ENCODE peak calls at places on chromosomes 1 and 21, in six cellular contexts. One of them, this sample, is unnamed.

GRCh38 chr1:1217621-1218523 is 3.9 kb upstream of the TNFRSF4 start:
- DNase-seq in IMR-90: no peak
- DNase-seq in mesendoderm: peak
- DNase-seq in mesenchymal stem cell: no peak
- DNase-seq in H9: no peak
- DNase-seq in H1: no peak
- DNase-seq in this sample: no peak

GRCh38 chr1:33098371-33098770 is 17.4 kb downstream of the AZIN2 start:
- DNase-seq in IMR-90: peak
- DNase-seq in mesendoderm: no peak
- DNase-seq in mesenchymal stem cell: peak
- DNase-seq in H9: no peak
- DNase-seq in H1: no peak
- DNase-seq in this sample: no peak

GRCh38 chr1:235018720-235019444 is 109.8 kb downstream of the TOMM20 start:
- DNase-seq in IMR-90: no peak
- DNase-seq in mesendoderm: no peak
- DNase-seq in mesenchymal stem cell: no peak
- DNase-seq in H9: no peak
- DNase-seq in H1: no peak
- DNase-seq in this sample: no peak

GRCh38 chr1:41918450-41919043 is at the start of gene HIVEP3:
- DNase-seq in IMR-90: no peak
- DNase-seq in mesendoderm: peak
- DNase-seq in mesenchymal stem cell: peak
- DNase-seq in H9: no peak
- DNase-seq in H1: no peak
- DNase-seq in this sample: peak

GRCh38 chr1:224632921-224633321 is 16.8 kb downstream of the CNIH3 start:
- DNase-seq in IMR-90: peak
- DNase-seq in mesendoderm: peak
- DNase-seq in mesenchymal stem cell: no peak
- DNase-seq in H9: no peak
- DNase-seq in H1: no peak
- DNase-seq in this sample: peak

GRCh38 chr1:234970371-234970730 is 158.3 kb downstream of the TOMM20 start:
- DNase-seq in IMR-90: peak
- DNase-seq in mesendoderm: no peak
- DNase-seq in mesenchymal stem cell: peak
- DNase-seq in H9: no peak
- DNase-seq in H1: no peak
- DNase-seq in this sample: no peak

GRCh38 chr1:41977329-41977728 is 58.6 kb upstream of the HIVEP3 start:
- DNase-seq in IMR-90: no peak
- DNase-seq in mesendoderm: no peak
- DNase-seq in mesenchymal stem cell: no peak
- DNase-seq in H9: no peak
- DNase-seq in H1: no peak
- DNase-seq in this sample: no peak

GRCh38 chr1:13948851-13949490 is 249.0 kb downstream of the PRDM2 start:
- DNase-seq in IMR-90: no peak
- DNase-seq in mesendoderm: no peak
- DNase-seq in mesenchymal stem cell: no peak
- DNase-seq in H9: no peak
- DNase-seq in H1: no peak
- DNase-seq in this sample: no peak

GRCh38 chr1:208741296-208741695 is 497.1 kb upstream of the PLXNA2 start:
- DNase-seq in IMR-90: no peak
- DNase-seq in mesendoderm: no peak
- DNase-seq in mesenchymal stem cell: no peak
- DNase-seq in H9: no peak
- DNase-seq in H1: no peak
- DNase-seq in this sample: no peak

GRCh38 chr1:180425956-180426355 is 76.4 kb downstream of the ACBD6 start:
- DNase-seq in IMR-90: no peak
- DNase-seq in mesendoderm: no peak
- DNase-seq in mesenchymal stem cell: no peak
- DNase-seq in H9: no peak
- DNase-seq in H1: no peak
- DNase-seq in this sample: no peak

GRCh38 chr1:161172776-161173376 is 4.4 kb downstream of the B4GALT3 start:
- DNase-seq in IMR-90: peak
- DNase-seq in mesendoderm: no peak
- DNase-seq in mesenchymal stem cell: peak
- DNase-seq in H9: no peak
- DNase-seq in H1: no peak
- DNase-seq in this sample: no peak

GRCh38 chr1:150259758-150260669 is 2.4 kb downstream of the CA14 start:
- DNase-seq in IMR-90: no peak
- DNase-seq in mesendoderm: peak
- DNase-seq in mesenchymal stem cell: peak
- DNase-seq in H9: peak
- DNase-seq in H1: no peak
- DNase-seq in this sample: peak
- H2AK5ac ChIP-seq in IMR-90: no peak
- H2AK5ac ChIP-seq in mesendoderm: no peak
- H2AK5ac ChIP-seq in mesenchymal stem cell: no peak
- H2AK5ac ChIP-seq in H9: no peak
- H2AK5ac ChIP-seq in H1: no peak
- H2AK5ac ChIP-seq in this sample: no peak

GRCh38 chr21:31558839-31559367 is 100.6 kb upstream of the SOD1 start:
- DNase-seq in IMR-90: peak
- DNase-seq in mesendoderm: peak
- DNase-seq in mesenchymal stem cell: peak
- DNase-seq in H9: peak
- DNase-seq in H1: peak
- DNase-seq in this sample: peak
- H2BK5ac ChIP-seq in IMR-90: no peak
- H2BK5ac ChIP-seq in mesendoderm: no peak
- H2BK5ac ChIP-seq in mesenchymal stem cell: peak
- H2BK5ac ChIP-seq in H9: no peak
- H2BK5ac ChIP-seq in H1: peak
- H2BK5ac ChIP-seq in this sample: peak

GRCh38 chr1:22275626-22276395 is 132.9 kb upstream of the WNT4 start:
- DNase-seq in IMR-90: peak
- DNase-seq in mesendoderm: peak
- DNase-seq in mesenchymal stem cell: peak
- DNase-seq in H9: peak
- DNase-seq in H1: peak
- DNase-seq in this sample: peak
- H2AK5ac ChIP-seq in IMR-90: no peak
- H2AK5ac ChIP-seq in mesendoderm: no peak
- H2AK5ac ChIP-seq in mesenchymal stem cell: no peak
- H2AK5ac ChIP-seq in H9: no peak
- H2AK5ac ChIP-seq in H1: no peak
- H2AK5ac ChIP-seq in this sample: no peak

GRCh38 chr1:178094752-178095645 is 1.1 kb downstream of the RASAL2 start:
- DNase-seq in IMR-90: no peak
- DNase-seq in mesendoderm: peak
- DNase-seq in mesenchymal stem cell: peak
- DNase-seq in H9: no peak
- DNase-seq in H1: no peak
- DNase-seq in this sample: no peak
- H2BK5ac ChIP-seq in IMR-90: peak
- H2BK5ac ChIP-seq in mesendoderm: no peak
- H2BK5ac ChIP-seq in mesenchymal stem cell: no peak
- H2BK5ac ChIP-seq in H9: no peak
- H2BK5ac ChIP-seq in H1: no peak
- H2BK5ac ChIP-seq in this sample: no peak

DNA sequence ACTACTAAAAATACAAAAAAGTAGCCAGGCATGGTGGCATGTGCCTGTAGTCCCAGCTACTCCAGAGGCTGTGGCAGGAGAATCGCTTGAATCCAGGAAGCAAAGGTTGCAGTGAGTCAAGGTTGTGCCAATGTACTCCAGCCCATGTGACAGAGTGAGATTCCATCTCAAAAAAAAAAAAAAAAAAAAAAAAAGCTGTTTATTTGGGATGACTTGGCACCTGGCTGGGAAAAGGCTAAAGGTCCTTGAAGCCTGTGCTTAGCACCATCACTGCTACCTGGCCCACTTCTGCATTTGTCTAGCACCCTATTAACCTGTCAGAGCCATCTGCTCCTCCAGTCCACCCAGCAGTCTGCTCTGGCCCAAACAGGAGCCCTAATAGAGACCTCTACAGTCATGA is 25.0 kb downstream of the PRDX6 start:
- DNase-seq in IMR-90: no peak
- DNase-seq in mesendoderm: no peak
- DNase-seq in mesenchymal stem cell: no peak
- DNase-seq in H9: no peak
- DNase-seq in H1: no peak
- DNase-seq in this sample: no peak
- H2AK5ac ChIP-seq in IMR-90: no peak
- H2AK5ac ChIP-seq in mesendoderm: no peak
- H2AK5ac ChIP-seq in mesenchymal stem cell: no peak
- H2AK5ac ChIP-seq in H9: no peak
- H2AK5ac ChIP-seq in H1: no peak
- H2AK5ac ChIP-seq in this sample: peak

DNA sequence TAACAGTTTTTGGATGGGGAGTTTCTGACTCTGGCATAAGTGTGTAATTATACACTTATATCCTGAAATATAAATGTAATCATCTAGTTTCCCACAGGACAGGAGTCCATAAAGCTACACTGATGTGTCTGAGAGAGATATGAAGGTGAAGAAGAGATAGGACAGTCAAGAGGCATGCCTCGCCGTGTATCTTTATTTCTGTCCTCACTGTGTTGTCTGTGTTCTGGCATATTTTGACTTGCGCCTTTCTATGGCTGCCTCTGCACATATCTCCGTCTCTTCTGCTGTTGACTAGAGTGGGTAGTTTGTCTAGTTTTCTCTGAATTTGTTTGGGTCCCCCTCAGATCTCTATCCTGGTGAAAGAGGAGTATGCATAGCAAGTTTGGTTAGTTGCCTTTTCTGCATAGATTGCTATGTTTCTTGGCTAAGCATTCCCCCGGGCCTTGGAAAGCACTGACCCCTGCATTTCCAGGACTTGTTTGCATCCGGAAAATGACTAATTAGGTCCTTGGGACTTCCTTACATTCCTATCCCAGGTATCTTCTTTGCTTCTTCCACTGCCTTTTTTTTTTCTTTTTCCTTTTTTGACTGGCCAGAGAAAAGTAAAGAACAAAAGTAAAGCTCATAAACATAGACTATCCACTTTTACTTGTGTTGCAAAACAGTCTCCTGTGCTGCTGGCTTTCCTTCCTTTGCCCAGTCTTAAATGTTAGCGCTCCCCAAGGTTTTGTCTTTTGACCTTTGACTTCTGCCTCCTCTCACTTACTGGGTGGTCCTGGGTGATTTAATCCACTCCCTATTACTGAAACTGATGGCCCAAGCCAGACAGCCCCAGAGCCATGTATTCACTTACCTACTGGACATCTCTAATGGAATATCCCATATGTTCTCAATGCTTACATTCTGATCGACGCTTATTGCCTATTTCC is 27.6 kb upstream of the CNN3 start:
- DNase-seq in IMR-90: no peak
- DNase-seq in mesendoderm: no peak
- DNase-seq in mesenchymal stem cell: peak
- DNase-seq in H9: no peak
- DNase-seq in H1: no peak
- DNase-seq in this sample: peak
- H2BK5ac ChIP-seq in IMR-90: no peak
- H2BK5ac ChIP-seq in mesendoderm: no peak
- H2BK5ac ChIP-seq in mesenchymal stem cell: no peak
- H2BK5ac ChIP-seq in H9: no peak
- H2BK5ac ChIP-seq in H1: no peak
- H2BK5ac ChIP-seq in this sample: no peak